ENCODE peak calls at places on chromosome 14, in eight cellular contexts. G is HS-27A, Q is right lobe of liver, A is AG09319, K is kidney tubule cell, E is uterus, H is transverse colon, F is fibroblast of mammary gland. L is an unnamed sample.

GRCh38 chr14:64209428-64210165 is 84.6 kb downstream of the ESR2 start:
- DNase-seq in G (no peak), Q (no peak), A (no peak), K (no peak), E (no peak), H (peak; percentile 30), F (peak; percentile 19), L (no peak)

GRCh38 chr14:69699743-69700309 is 67.1 kb upstream of the SRSF5 start:
- DNase-seq in G (no peak), Q (no peak), A (no peak), K (no peak), E (no peak), H (no peak), F (no peak), L (no peak)

GRCh38 chr14:34199585-34199984 is 248.7 kb upstream of the EGLN3 start:
- DNase-seq in G (no peak), Q (no peak), A (peak; percentile 49), K (peak; percentile 31), E (no peak), H (no peak), F (peak; percentile 99), L (no peak)

GRCh38 chr14:91095178-91095577 is 18.7 kb upstream of the DGLUCY start:
- DNase-seq in G (no peak), Q (no peak), A (no peak), K (no peak), E (no peak), H (no peak), F (no peak), L (no peak)

GRCh38 chr14:75494898-75495297 is 27.4 kb upstream of the BATF start:
- DNase-seq in G (no peak), Q (no peak), A (no peak), K (peak; percentile 61), E (no peak), H (no peak), F (peak; percentile 51), L (no peak)

GRCh38 chr14:20383032-20383431 is 30.3 kb downstream of the TEP1 start:
- DNase-seq in G (no peak), Q (no peak), A (no peak), K (no peak), E (no peak), H (no peak), F (no peak), L (no peak)

GRCh38 chr14:91388551-91388975 is 29.1 kb downstream of the CCDC88C start:
- DNase-seq in G (no peak), Q (no peak), A (no peak), K (no peak), E (no peak), H (peak; percentile 55), F (no peak), L (no peak)

GRCh38 chr14:20609215-20610001 is 18.2 kb upstream of the RNASE12 start:
- DNase-seq in G (peak; percentile 94), Q (peak; percentile 58), A (peak; percentile 74), K (peak; percentile 94), E (peak; percentile 81), H (peak; percentile 73), F (peak; percentile 89), L (no peak)

GRCh38 chr14:65729547-65729946 is 317.0 kb downstream of the FUT8 start:
- DNase-seq in G (no peak), Q (no peak), A (no peak), K (no peak), E (no peak), H (no peak), F (no peak), L (no peak)